ENCODE peak calls at places on chromosome 1, in ten cellular contexts. O is HFFc6; P is stimulated activated CD8-positive, alpha-beta memory T cell treated with anti-CD3 and anti-CD28 coated beads, Interleukin-4, amount 100 ng/mL, for 4 hours; Z is NB4; C is activated CD4-positive, alpha-beta T cell treated with anti-CD3 and anti-CD28 coated beads, Interleukin-2, amount 50 U/mL, for 48 hours; L is central memory CD4-positive, alpha-beta T cell; D is stimulated activated naive B cell treated with anti-CD40 and anti-IgM and Interleukin-4, amounts not matched to agents 10 μg/mL and 1 μg/mL and 100 μg/mL, for 72 hours; E is activated naive CD4-positive, alpha-beta T cell; F is COR-L47; V is HTR-8/SVneo. X is an unnamed sample.

GRCh38 chr1:194802572-194802971 is 1616.2 kb upstream of the B3GALT2 start:
- DNase-seq in O (no peak), P (no peak), Z (no peak), C (no peak), L (no peak), D (no peak), E (no peak), F (no peak), V (no peak), X (no peak)

GRCh38 chr1:1422465-1423244 is 1.6 kb upstream of the ANKRD65 start:
- DNase-seq in O (peak; percentile 22), P (no peak), Z (peak; percentile 63), C (no peak), L (no peak), D (no peak), E (no peak), F (no peak), V (no peak), X (no peak)

GRCh38 chr1:83970119-83970518 is 28.8 kb downstream of the TTLL7 start:
- DNase-seq in O (no peak), P (no peak), Z (no peak), C (no peak), L (no peak), D (no peak), E (no peak), F (no peak), V (no peak), X (no peak)

GRCh38 chr1:158107926-158108325 is 72.8 kb upstream of the CD1D start:
- DNase-seq in O (no peak), P (no peak), Z (no peak), C (no peak), L (no peak), D (no peak), E (no peak), F (peak; percentile 4), V (no peak), X (no peak)

GRCh38 chr1:207315435-207315834 is 6.0 kb upstream of the CD55 start:
- DNase-seq in O (no peak), P (no peak), Z (no peak), C (no peak), L (no peak), D (no peak), E (no peak), F (no peak), V (no peak), X (no peak)

GRCh38 chr1:228081144-228081543 is 1.4 kb upstream of the ARF1 start:
- DNase-seq in O (no peak), P (no peak), Z (no peak), C (no peak), L (no peak), D (no peak), E (no peak), F (no peak), V (no peak), X (no peak)

GRCh38 chr1:226884116-226884515 is 13.7 kb downstream of the PSEN2 start:
- DNase-seq in O (no peak), P (no peak), Z (no peak), C (no peak), L (no peak), D (no peak), E (no peak), F (no peak), V (no peak), X (peak; percentile 17)

GRCh38 chr1:175338447-175339135 is 146.0 kb upstream of the KIAA0040 start:
- DNase-seq in O (no peak), P (peak; percentile 12), Z (peak; percentile 46), C (peak; percentile 77), L (peak; percentile 27), D (peak; percentile 36), E (peak; percentile 40), F (peak; percentile 10), V (no peak), X (peak; percentile 22)